ENCODE peak calls at places on chromosomes 16 and 17, in four cellular contexts. N, W, R and K are unnamed samples.
A peak's percentile ranks its signal among the peaks of the same experiment; 100 is the strongest.

GRCh38 chr17:68457168-68457538 is at the start of gene WIPI1:
- DNase-seq in N (no peak), W (no peak), R (no peak), K (no peak)

GRCh38 chr16:424623-425081 is 797 bp upstream of the RAB11FIP3 start:
- DNase-seq in W (no peak), R (no peak), N (no peak), K (peak; percentile 33)

GRCh38 chr17:82400206-82400605 is 17.9 kb upstream of the HEXD start:
- DNase-seq in N (no peak), W (no peak), R (no peak), K (no peak)

GRCh38 chr17:29243792-29244191 is 2.9 kb upstream of the CRYBA1 start:
- DNase-seq in W (no peak), R (no peak), N (no peak), K (peak; percentile 52)

GRCh38 chr17:5439446-5439764 is 450 bp upstream of the C1QBP start:
- DNase-seq in R (no peak), W (no peak), N (no peak), K (no peak)

GRCh38 chr16:86189934-86190333 is 291.0 kb downstream of the IRF8 start:
- DNase-seq in R (no peak), N (no peak), W (no peak), K (no peak)

GRCh38 chr17:64781394-64781793 is 119.3 kb upstream of the SMURF2 start:
- DNase-seq in W (no peak), N (no peak), R (no peak), K (peak; percentile 48)

GRCh38 chr16:80527297-80527696 is 13.5 kb upstream of the DYNLRB2 start:
- DNase-seq in N (no peak), W (no peak), R (no peak), K (peak; percentile 10)

GRCh38 chr16:48383877-48384304 is 1.3 kb downstream of the SIAH1 start:
- DNase-seq in W (no peak), R (no peak), N (no peak), K (no peak)

GRCh38 chr16:12646098-12646489 is 157.6 kb downstream of the CPPED1 start:
- DNase-seq in R (no peak), N (no peak), W (no peak), K (no peak)

GRCh38 chr17:11853321-11854151 is 143.7 kb downstream of the ZNF18 start:
- DNase-seq in N (no peak), R (no peak), W (no peak), K (no peak)

GRCh38 chr17:79814966-79815835 is 18.3 kb upstream of the CBX8 start:
- DNase-seq in W (no peak), R (no peak), N (no peak), K (peak; percentile 77)

GRCh38 chr16:56734429-56734828 is 4.5 kb downstream of the NUP93 start:
- DNase-seq in W (no peak), R (no peak), N (no peak), K (no peak)

GRCh38 chr17:3683054-3683511 is 12.9 kb downstream of the P2RX5 start:
- DNase-seq in R (no peak), N (no peak), W (no peak), K (peak; percentile 84)

GRCh38 chr16:16149710-16150116 is 73.6 kb downstream of the ABCC6 start:
- DNase-seq in N (no peak), W (no peak), R (no peak), K (no peak)

GRCh38 chr16:53651357-53651756 is 52.3 kb downstream of the RPGRIP1L start:
- DNase-seq in W (no peak), N (no peak), R (no peak), K (no peak)

GRCh38 chr17:40251576-40251975 is 32.5 kb downstream of the WIPF2 start:
- DNase-seq in R (peak; percentile 44), W (no peak), N (peak; percentile 92), K (peak; percentile 78)

GRCh38 chr17:82866521-82867214 is 26.8 kb upstream of the ZNF750 start:
- DNase-seq in W (no peak), N (no peak), R (no peak), K (peak; percentile 88)

GRCh38 chr17:82408938-82409318 is 9.2 kb upstream of the HEXD start:
- DNase-seq in R (no peak), N (no peak), W (no peak), K (no peak)

GRCh38 chr17:17493249-17493985 is 2.8 kb downstream of the RASD1 start:
- DNase-seq in R (no peak), W (no peak), N (no peak), K (no peak)

GRCh38 chr17:50758524-50758923 is 8.8 kb downstream of the ANKRD40CL start:
- DNase-seq in W (no peak), N (no peak), R (no peak), K (no peak)

GRCh38 chr16:83983491-83983890 is 15.4 kb downstream of the NECAB2 start:
- DNase-seq in R (no peak), N (no peak), W (no peak), K (no peak)

GRCh38 chr16:76634847-76635697 is 357.9 kb downstream of the CNTNAP4 start:
- DNase-seq in R (no peak), N (no peak), W (no peak), K (no peak)

GRCh38 chr16:87186440-87186839 is 130.8 kb downstream of the C16orf95 start:
- DNase-seq in W (no peak), R (no peak), N (no peak), K (no peak)

GRCh38 chr16:77234611-77235010 is 35.4 kb downstream of the SYCE1L start:
- DNase-seq in R (no peak), W (no peak), N (no peak), K (no peak)

GRCh38 chr17:45160505-45161287 is 979 bp upstream of the HEXIM2 start:
- DNase-seq in R (no peak), N (no peak), W (no peak), K (peak; percentile 64)

GRCh38 chr16:32116080-32116479 is 137.0 kb upstream of the TP53TG3D start:
- DNase-seq in N (no peak), R (no peak), W (no peak), K (peak; percentile 1)